ENCODE peak calls at places on chromosomes 11 and 22, in nine cellular contexts. K is GM23338, N is esophagus squamous epithelium, J is colonic mucosa, Q is gastrocnemius medialis, D is lower lobe of right lung, H is fibroblast of lung, P is left ventricle myocardium inferior, S is IMR-90. X is an unnamed sample.

GRCh38 chr11:4071828-4072421 is 22.7 kb upstream of the RRM1 start:
- DNase-seq in K (no peak), P (no peak), S (no peak), J (no peak), N (no peak), D (no peak), H (no peak), Q (no peak), X (no peak)

GRCh38 chr11:92845390-92846185 is 123.9 kb upstream of the MTNR1B start:
- DNase-seq in N (no peak), J (no peak), P (no peak), Q (no peak), K (no peak), S (no peak), D (no peak), H (no peak), X (no peak)

GRCh38 chr22:49372530-49373288 is 455.0 kb downstream of the BRD1 start:
- DNase-seq in S (no peak), P (no peak), J (peak), N (no peak), D (no peak), Q (no peak), K (no peak), H (no peak), X (no peak)

GRCh38 chr11:119144825-119145476 is 3.9 kb upstream of the ABCG4 start:
- DNase-seq in P (peak), H (peak), K (peak), N (no peak), S (peak), J (peak), Q (peak), D (peak), X (no peak)

GRCh38 chr22:29308791-29309262 is 2.4 kb downstream of the GAS2L1 start:
- DNase-seq in P (no peak), D (no peak), K (peak), J (no peak), N (no peak), Q (no peak), H (peak), S (peak), X (no peak)

GRCh38 chr22:39685336-39686177 is 115.0 kb downstream of the CACNA1I start:
- DNase-seq in H (no peak), P (no peak), J (no peak), N (no peak), D (no peak), Q (no peak), K (peak), S (no peak), X (no peak)

GRCh38 chr11:84909740-84910139 is 717.4 kb downstream of the DLG2 start:
- DNase-seq in P (no peak), K (peak), H (no peak), N (no peak), J (no peak), D (no peak), Q (no peak), S (no peak), X (no peak)

GRCh38 chr11:76201672-76202412 is 4.5 kb downstream of the WNT11 start:
- DNase-seq in Q (no peak), P (no peak), S (no peak), K (no peak), D (peak), H (no peak), N (no peak), J (no peak), X (no peak)

GRCh38 chr22:19605508-19606331 is 81.5 kb upstream of the CLDN5 start:
- DNase-seq in K (no peak), P (no peak), H (no peak), D (no peak), S (no peak), N (no peak), Q (peak), J (no peak), X (no peak)

GRCh38 chr11:60871378-60872061 is 4.2 kb downstream of the ZP1 start:
- DNase-seq in S (peak), D (peak), K (no peak), P (peak), H (peak), J (no peak), N (no peak), Q (no peak), X (no peak)

GRCh38 chr22:50269573-50270301 is 443 bp downstream of the MAPK11 start:
- DNase-seq in J (no peak), P (peak), S (peak), Q (no peak), D (no peak), N (no peak), H (no peak), K (no peak), X (no peak)

GRCh38 chr11:62573592-62574362 is at the start of gene EEF1G:
- DNase-seq in S (peak), J (peak), K (peak), Q (peak), H (peak), P (peak), N (peak), D (peak), X (peak)

GRCh38 chr11:13126430-13126829 is 117.3 kb downstream of the RASSF10 start:
- DNase-seq in H (peak), N (no peak), Q (no peak), S (peak), P (no peak), K (no peak), D (no peak), J (no peak), X (no peak)

GRCh38 chr11:123065634-123066033 is 3.7 kb upstream of the HSPA8 start:
- DNase-seq in P (no peak), H (peak), Q (no peak), K (no peak), N (no peak), S (peak), D (no peak), J (no peak), X (no peak)

GRCh38 chr22:27840436-27840835 is 38.9 kb upstream of the MN1 start:
- DNase-seq in H (no peak), Q (no peak), K (no peak), N (no peak), S (no peak), P (no peak), D (no peak), J (no peak), X (no peak)

GRCh38 chr11:86500500-86501170 is 125.9 kb downstream of the CCDC81 start:
- DNase-seq in H (no peak), Q (no peak), S (no peak), N (no peak), P (no peak), J (no peak), K (no peak), D (no peak), X (no peak)

GRCh38 chr11:134913391-134913790 is 501.3 kb upstream of the B3GAT1 start:
- DNase-seq in S (no peak), D (no peak), P (no peak), N (no peak), Q (no peak), J (no peak), H (no peak), K (no peak), X (no peak)

GRCh38 chr11:111372538-111372937 is 6.5 kb downstream of the POU2AF1 start:
- DNase-seq in P (no peak), Q (no peak), K (no peak), H (no peak), J (no peak), N (no peak), S (no peak), D (no peak), X (no peak)

GRCh38 chr11:113992459-113993105 is 17.7 kb downstream of the HTR3A start:
- DNase-seq in J (no peak), H (no peak), K (peak), P (no peak), Q (no peak), S (no peak), D (no peak), N (no peak), X (no peak)

GRCh38 chr22:24305260-24305692 is 34.6 kb downstream of the SPECC1L start:
- DNase-seq in K (no peak), N (no peak), J (no peak), S (peak), Q (no peak), H (no peak), D (no peak), P (no peak), X (no peak)

GRCh38 chr11:125941606-125942275 is 4.1 kb upstream of the VSIG10L2 start:
- DNase-seq in S (peak), Q (peak), P (peak), J (peak), D (peak), K (peak), N (no peak), H (peak), X (no peak)

GRCh38 chr22:17537155-17537554 is 26.1 kb upstream of the SLC25A18 start:
- DNase-seq in N (no peak), D (no peak), P (no peak), J (no peak), Q (no peak), H (no peak), S (no peak), K (no peak), X (no peak)

GRCh38 chr11:67266424-67267187 is at the start of gene GRK2:
- DNase-seq in N (no peak), H (no peak), J (no peak), Q (no peak), D (peak), P (no peak), S (peak), K (peak), X (no peak)

GRCh38 chr11:94740975-94741707 is 27.0 kb upstream of the AMOTL1 start:
- DNase-seq in S (peak), Q (peak), D (peak), P (no peak), N (no peak), J (no peak), K (peak), H (peak), X (no peak)

GRCh38 chr22:39148727-39149535 is 3.5 kb downstream of the CBX7 start:
- DNase-seq in N (no peak), H (no peak), P (peak), Q (peak), D (no peak), J (peak), K (peak), S (no peak), X (peak)

GRCh38 chr22:39575552-39575825 is 4.9 kb downstream of the CACNA1I start:
- DNase-seq in K (no peak), Q (no peak), N (no peak), H (no peak), J (no peak), S (no peak), P (no peak), D (no peak), X (no peak)

GRCh38 chr11:104526006-104526405 is 362.1 kb upstream of the PDGFD start:
- DNase-seq in J (no peak), Q (no peak), P (no peak), N (no peak), S (no peak), D (no peak), K (no peak), H (no peak), X (no peak)

GRCh38 chr11:101686514-101686913 is 102.7 kb upstream of the TRPC6 start:
- DNase-seq in Q (no peak), S (peak), K (no peak), J (no peak), D (no peak), P (no peak), H (peak), N (no peak), X (no peak)

GRCh38 chr11:18011633-18012313 is 1.1 kb downstream of the SERGEF start:
- DNase-seq in Q (no peak), D (no peak), P (no peak), K (no peak), N (no peak), S (no peak), H (no peak), J (peak), X (no peak)

GRCh38 chr11:19316434-19316833 is 75.7 kb upstream of the E2F8 start:
- DNase-seq in H (peak), Q (peak), S (no peak), J (no peak), K (no peak), P (peak), N (no peak), D (no peak), X (no peak)

GRCh38 chr11:13303668-13304649 is 26.4 kb downstream of the BMAL1 start:
- DNase-seq in H (no peak), P (no peak), J (no peak), D (no peak), S (no peak), N (no peak), K (no peak), Q (no peak), X (no peak)

GRCh38 chr22:46823248-46823647 is 60.8 kb downstream of the TBC1D22A start:
- DNase-seq in Q (no peak), D (no peak), K (no peak), N (no peak), H (no peak), P (no peak), S (no peak), J (no peak), X (no peak)

DNA sequence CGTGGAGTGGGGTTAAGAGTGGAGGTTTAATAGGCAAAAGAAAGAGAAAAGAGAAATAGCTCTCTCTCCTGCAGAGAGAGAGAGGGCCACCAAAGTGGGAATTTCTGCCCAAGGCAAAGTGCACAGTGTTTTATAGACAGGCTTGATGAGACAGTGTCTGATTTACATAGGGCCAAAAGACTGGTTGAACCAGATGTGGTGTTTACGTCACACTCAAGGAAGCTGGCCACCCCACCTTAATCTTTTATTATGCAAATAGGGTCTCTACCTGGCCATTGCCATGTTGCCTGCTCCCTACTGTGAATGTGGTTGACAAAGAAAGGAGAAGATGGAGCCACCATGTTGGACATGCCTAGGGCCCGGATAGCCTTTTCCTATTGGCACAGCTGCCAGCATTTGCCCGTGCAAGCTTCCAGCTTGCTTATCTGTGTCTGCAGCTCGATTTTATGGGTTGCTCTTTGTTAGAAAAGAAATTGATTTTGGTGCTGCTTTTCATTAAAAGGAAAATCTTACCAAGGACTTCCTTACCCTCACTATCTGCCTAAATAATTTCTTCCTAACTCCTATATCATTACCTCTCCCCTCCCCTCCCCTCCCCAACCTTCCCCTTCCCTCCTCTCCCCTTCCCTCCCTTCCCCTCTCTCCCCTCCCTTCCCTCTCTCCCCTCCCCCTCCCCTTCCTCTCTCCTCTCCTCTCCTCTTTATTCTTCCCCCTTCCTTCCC is 436.0 kb downstream of the NELL1 start:
- DNase-seq in Q (no peak), P (no peak), K (peak), D (no peak), H (no peak), N (no peak), J (no peak), S (no peak), X (no peak)
- H3K4me3 ChIP-seq in Q (no peak), P (no peak), K (no peak), D (no peak), H (no peak), N (no peak), J (no peak), S (no peak), X (no peak)

GRCh38 chr11:16430674-16431073 is 74.3 kb upstream of the SOX6 start:
- DNase-seq in Q (no peak), J (no peak), D (no peak), P (no peak), H (no peak), S (no peak), N (no peak), K (no peak), X (no peak)
- TF ChIP-seq CTCF in Q (no peak), J (no peak), D (no peak), P (no peak), H (no peak), S (no peak), N (no peak), K (no peak), X (no peak)

DNA sequence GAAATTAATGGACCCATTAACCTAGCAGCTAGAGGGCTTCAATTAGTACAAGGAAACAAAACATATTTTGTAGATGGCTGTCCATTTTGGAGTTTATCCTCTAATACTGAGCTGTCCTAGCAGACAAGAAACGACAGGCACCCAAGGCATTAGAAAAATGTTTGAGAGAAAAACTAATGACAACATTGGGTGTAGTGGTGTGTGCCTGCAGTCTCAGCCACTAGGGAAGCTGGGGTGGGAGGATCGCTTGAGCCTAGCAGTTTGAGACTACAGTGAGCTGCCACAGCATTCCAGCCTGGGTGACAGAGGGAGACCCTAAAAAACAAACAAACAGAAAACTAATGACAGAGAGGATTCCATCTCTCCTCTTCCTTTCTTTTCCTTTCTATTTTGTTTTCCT is 1.5 kb downstream of the A4GALT start:
- DNase-seq in K (peak), N (no peak), S (no peak), H (no peak), P (no peak), J (no peak), D (no peak), Q (no peak), X (no peak)
- H3K4me3 ChIP-seq in K (peak), N (peak), S (peak), H (peak), P (peak), J (peak), D (peak), Q (peak), X (peak)

DNA sequence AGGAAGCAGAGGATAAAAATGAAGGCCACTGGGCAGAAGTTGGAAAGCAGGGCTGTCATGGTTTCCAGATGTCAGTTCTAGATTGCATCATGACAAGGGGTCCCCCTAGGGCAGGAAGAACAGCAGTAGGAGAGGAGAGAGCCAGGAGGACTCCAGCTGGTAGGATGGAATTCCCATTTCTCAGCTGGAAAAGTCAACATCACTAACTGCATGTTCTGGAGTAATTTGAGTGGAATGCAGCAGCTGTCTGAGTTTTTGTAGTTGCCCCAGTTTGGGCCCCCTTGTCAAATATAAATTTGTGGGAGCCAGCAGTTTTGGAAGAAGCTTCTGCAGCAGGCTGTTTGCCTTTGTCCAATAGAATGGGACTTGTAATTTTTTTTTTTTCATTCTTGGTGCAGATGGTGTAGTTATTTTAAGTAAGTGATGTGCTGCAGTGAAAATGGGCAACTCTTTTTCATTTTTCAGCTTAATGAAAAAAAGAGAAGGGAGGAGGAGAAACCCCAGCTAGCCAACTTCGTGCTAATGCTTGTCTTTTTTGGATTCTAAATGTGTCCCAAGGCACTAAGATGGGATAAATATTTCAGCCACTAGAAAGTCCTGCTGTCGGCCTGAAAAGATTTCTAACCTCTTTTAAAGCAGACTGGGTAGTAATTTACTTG is 87.0 kb downstream of the LDLRAD3 start:
- DNase-seq in Q (peak), K (no peak), D (no peak), P (no peak), J (no peak), N (no peak), S (peak), H (peak), X (no peak)
- TF ChIP-seq CTCF in Q (no peak), K (no peak), D (no peak), P (no peak), J (no peak), N (no peak), S (no peak), H (no peak), X (no peak)